ENCODE peak calls at places on chromosomes 4 and X, in four cellular contexts. W, G, C and F are unnamed samples.

GRCh38 chrX:68511255-68511654 is 12.4 kb downstream of the YIPF6 start:
- DNase-seq in W (no peak), G (no peak), C (peak), F (peak)

GRCh38 chrX:153708415-153708814 is 15.8 kb downstream of the BCAP31 start:
- DNase-seq in W (peak), G (peak), C (peak), F (peak)

GRCh38 chr4:139907001-139907809 is 241.6 kb downstream of the MGST2 start:
- DNase-seq in W (no peak), G (no peak), C (peak), F (no peak)

GRCh38 chrX:111090458-111090857 is 5.5 kb upstream of the PAK3 start:
- DNase-seq in W (no peak), G (no peak), C (no peak), F (no peak)

GRCh38 chrX:38965883-38966282 is 164.6 kb downstream of the MID1IP1 start:
- DNase-seq in W (no peak), G (no peak), C (no peak), F (no peak)

GRCh38 chr4:76003015-76003414 is 4.3 kb downstream of the CXCL9 start:
- DNase-seq in W (no peak), G (no peak), C (no peak), F (no peak)

GRCh38 chr4:40621592-40622512 is 7.8 kb downstream of the RBM47 start:
- DNase-seq in W (no peak), G (peak), C (peak), F (no peak)

GRCh38 chr4:104064650-104065577 is 345.1 kb upstream of the TACR3 start:
- DNase-seq in W (peak), G (no peak), C (peak), F (peak)

GRCh38 chr4:158760866-158761265 is 8.0 kb upstream of the FNIP2 start:
- DNase-seq in W (no peak), G (no peak), C (no peak), F (no peak)

GRCh38 chrX:100648601-100649417 is 4.8 kb downstream of the SRPX2 start:
- DNase-seq in W (no peak), G (no peak), C (peak), F (no peak)

GRCh38 chr4:7800410-7800809 is 139.3 kb downstream of the AFAP1 start:
- DNase-seq in W (no peak), G (no peak), C (no peak), F (no peak)

GRCh38 chr4:115159141-115159540 is 45.7 kb upstream of the NDST4 start:
- DNase-seq in W (no peak), G (no peak), C (no peak), F (no peak)

GRCh38 chrX:133444196-133444595 is 28.9 kb upstream of the GPC4 start:
- DNase-seq in W (no peak), G (no peak), C (no peak), F (no peak)

GRCh38 chrX:149274516-149275105 is 230.5 kb downstream of the IDS start:
- DNase-seq in W (no peak), G (no peak), C (peak), F (no peak)

GRCh38 chr4:38314663-38315062 is 349.3 kb upstream of the KLF3 start:
- DNase-seq in W (no peak), G (no peak), C (no peak), F (no peak)

GRCh38 chr4:17597517-17597916 is 16.9 kb upstream of the MED28 start:
- DNase-seq in W (no peak), G (no peak), C (no peak), F (no peak)

GRCh38 chr4:111879539-111879938 is 265.7 kb upstream of the FAM241A start:
- DNase-seq in W (no peak), G (no peak), C (no peak), F (no peak)

GRCh38 chrX:103415528-103415927 is 39.2 kb downstream of the BEX3 start:
- DNase-seq in W (no peak), G (no peak), C (no peak), F (no peak)

GRCh38 chrX:149830192-149830873 is 48.6 kb downstream of the MAGEA9 start:
- DNase-seq in W (no peak), G (no peak), C (peak), F (peak)

GRCh38 chrX:74925210-74926088 is at the start of gene NEXMIF:
- DNase-seq in W (peak), G (peak), C (peak), F (no peak)

GRCh38 chrX:130051176-130051845 is 59.0 kb downstream of the ELF4 start:
- DNase-seq in W (no peak), G (no peak), C (no peak), F (no peak)

GRCh38 chrX:77743720-77744119 is 42.3 kb downstream of the ATRX start:
- DNase-seq in W (no peak), G (no peak), C (no peak), F (no peak)

GRCh38 chr4:179625391-179625790 is 2183.2 kb upstream of the AGA start:
- DNase-seq in W (no peak), G (no peak), C (peak), F (no peak)
- TF ChIP-seq CTCF in W (no peak), G (no peak), C (no peak), F (no peak)

DNA sequence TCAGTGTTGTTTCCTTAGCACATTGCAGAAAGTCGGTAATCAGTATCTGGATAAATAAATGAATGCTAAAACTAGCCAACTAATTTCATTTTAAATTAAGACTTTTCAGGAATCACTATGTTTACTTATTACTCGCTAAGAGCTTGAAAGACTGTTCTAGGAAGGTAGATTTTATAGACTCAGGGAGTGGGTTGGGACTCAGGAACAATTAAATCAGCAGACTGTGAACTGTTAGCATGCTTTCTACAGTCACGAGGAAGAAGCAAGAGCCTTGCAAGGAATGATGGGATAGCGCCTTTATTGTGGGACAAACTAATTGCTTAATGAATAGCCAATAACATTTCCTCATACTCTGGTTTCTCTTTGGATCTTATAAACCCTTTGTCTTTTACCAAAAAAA is 183.2 kb upstream of the AADAT start:
- DNase-seq in W (no peak), G (no peak), C (no peak), F (no peak)
- TF ChIP-seq CTCF in W (no peak), G (no peak), C (no peak), F (peak)

GRCh38 chr4:102322736-102323135 is 22.5 kb downstream of the SLC39A8 start:
- DNase-seq in W (no peak), G (no peak), C (no peak), F (no peak)
- TF ChIP-seq CTCF in W (no peak), G (no peak), C (no peak), F (no peak)

GRCh38 chr4:19358015-19358414 is 893.7 kb upstream of the SLIT2 start:
- DNase-seq in W (no peak), G (no peak), C (no peak), F (no peak)
- TF ChIP-seq CTCF in W (no peak), G (no peak), C (no peak), F (no peak)

GRCh38 chrX:86805241-86805640 is 657.0 kb downstream of the DACH2 start:
- DNase-seq in W (no peak), G (no peak), C (no peak), F (no peak)

DNA sequence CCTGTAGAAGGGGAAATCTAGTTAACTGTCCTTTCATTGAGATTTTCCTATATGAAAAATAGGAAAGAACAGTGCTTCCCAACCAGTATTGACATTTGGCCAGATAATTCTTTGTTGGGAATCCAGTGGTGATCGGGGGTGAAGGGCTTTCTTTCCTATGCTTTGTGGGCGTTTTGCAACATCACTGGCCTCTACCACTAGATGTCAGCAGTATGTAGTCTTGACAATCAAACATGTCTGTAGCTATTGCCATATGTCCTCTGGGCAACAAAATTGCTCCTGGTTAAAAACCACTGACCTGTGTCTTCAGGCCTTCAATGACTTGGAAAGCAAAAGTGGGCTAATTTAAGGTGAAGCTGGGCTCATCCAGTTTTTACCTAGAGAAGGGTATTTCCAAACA is 658.5 kb downstream of the DACH2 start:
- DNase-seq in W (no peak), G (no peak), C (no peak), F (peak)
- TF ChIP-seq CTCF in W (peak), G (no peak), C (peak), F (peak)

GRCh38 chrX:72465882-72466281 is 106.8 kb downstream of the HDAC8 start:
- DNase-seq in W (no peak), G (no peak), C (no peak), F (no peak)
- TF ChIP-seq CTCF in W (no peak), G (no peak), C (no peak), F (no peak)